ENCODE peak calls at places on chromosomes 11 and 22, in four cellular contexts. L is RWPE2, G is tibial artery, N is upper lobe of left lung. W is an unnamed sample.
A peak's percentile ranks its signal among the peaks of the same experiment; 100 is the strongest.

GRCh38 chr11:46649180-46649738 is 31.9 kb downstream of the ATG13 start:
- DNase-seq in L (no peak), N (no peak), G (peak; percentile 79), W (peak; percentile 82)

GRCh38 chr11:77205467-77206263 is 77.6 kb downstream of the MYO7A start:
- DNase-seq in L (no peak), G (no peak), N (peak; percentile 80), W (no peak)

GRCh38 chr11:45919806-45920530 is 2.3 kb upstream of the PEX16 start:
- DNase-seq in L (no peak), G (no peak), N (no peak), W (no peak)

GRCh38 chr11:662689-663274 is 25.7 kb downstream of the DRD4 start:
- DNase-seq in L (no peak), G (no peak), N (no peak), W (peak; percentile 35)

GRCh38 chr11:134658481-134659080 is 246.5 kb upstream of the B3GAT1 start:
- DNase-seq in L (no peak), N (no peak), G (peak; percentile 34), W (no peak)

GRCh38 chr11:132101861-132102260 is 731.4 kb downstream of the NTM start:
- DNase-seq in L (no peak), N (no peak), G (no peak), W (no peak)

GRCh38 chr11:118956094-118956846 is at the start of gene UPK2:
- DNase-seq in N (peak; percentile 86), L (peak; percentile 84), G (peak; percentile 91), W (peak; percentile 57)

GRCh38 chr22:43155789-43156188 is 4.4 kb downstream of the TSPO start:
- DNase-seq in G (no peak), N (no peak), L (peak; percentile 69), W (no peak)

GRCh38 chr11:17431139-17431538 is 42.7 kb upstream of the KCNJ11 start:
- DNase-seq in L (no peak), N (no peak), G (no peak), W (no peak)

GRCh38 chr22:46192210-46192993 is 42.1 kb downstream of the PPARA start:
- DNase-seq in N (no peak), L (no peak), G (no peak), W (no peak)

GRCh38 chr11:101974255-101974654 is 57.9 kb upstream of the ANGPTL5 start:
- DNase-seq in N (no peak), L (no peak), G (no peak), W (no peak)

GRCh38 chr11:21654091-21654490 is 538.8 kb upstream of the ANO5 start:
- DNase-seq in L (no peak), N (no peak), G (no peak), W (no peak)

GRCh38 chr22:50540352-50540751 is 5.3 kb upstream of the KLHDC7B start:
- DNase-seq in G (no peak), N (no peak), L (no peak), W (no peak)

GRCh38 chr11:116730241-116730561 is 42.6 kb downstream of the BUD13 start:
- DNase-seq in N (no peak), G (peak; percentile 58), L (no peak), W (no peak)

GRCh38 chr22:32761251-32761903 is 40.1 kb upstream of the TIMP3 start:
- DNase-seq in N (no peak), G (no peak), L (no peak), W (no peak)

GRCh38 chr11:42273977-42274376 is 814.5 kb upstream of the LRRC4C start:
- DNase-seq in L (no peak), G (no peak), N (no peak), W (no peak)

GRCh38 chr22:45911601-45912271 is 65.2 kb downstream of the WNT7B start:
- DNase-seq in L (peak; percentile 88), G (no peak), N (peak; percentile 84), W (no peak)

GRCh38 chr11:130213143-130213978 is 53.8 kb downstream of the ST14 start:
- DNase-seq in L (peak; percentile 57), G (peak; percentile 64), N (peak; percentile 94), W (peak; percentile 37)

GRCh38 chr11:36460220-36460619 is 49.9 kb downstream of the TRAF6 start:
- DNase-seq in N (peak; percentile 24), L (no peak), G (no peak), W (no peak)

GRCh38 chr22:46067159-46068111 is 82.9 kb upstream of the PPARA start:
- DNase-seq in L (no peak), G (peak; percentile 57), N (no peak), W (no peak)

GRCh38 chr11:18650859-18651557 is 16.9 kb upstream of the SPTY2D1 start:
- DNase-seq in L (no peak), G (no peak), N (peak; percentile 40), W (no peak)

GRCh38 chr11:61061081-61061826 is 41.0 kb upstream of the CD5 start:
- DNase-seq in L (no peak), N (no peak), G (peak; percentile 59), W (no peak)

GRCh38 chr11:534197-534591 is 1.2 kb downstream of the HRAS start:
- DNase-seq in N (peak; percentile 82), G (peak; percentile 68), L (no peak), W (no peak)

GRCh38 chr22:41338614-41339212 is 37.4 kb downstream of the ZC3H7B start:
- DNase-seq in L (peak; percentile 48), N (peak; percentile 54), G (no peak), W (no peak)

GRCh38 chr11:12329797-12330196 is 47.6 kb upstream of the PARVA start:
- DNase-seq in L (no peak), G (no peak), N (no peak), W (no peak)

GRCh38 chr22:32619614-32620426 is 145.2 kb downstream of the FBXO7 start:
- DNase-seq in N (no peak), L (no peak), G (peak; percentile 83), W (no peak)

GRCh38 chr22:44669725-44670027 is 32.3 kb upstream of the PRR5 start:
- DNase-seq in N (no peak), G (no peak), L (no peak), W (no peak)

GRCh38 chr22:17120281-17120680 is 879 bp downstream of the TMEM121B start:
- DNase-seq in L (no peak), G (no peak), N (peak; percentile 92), W (no peak)

GRCh38 chr22:18085188-18085587 is 7.4 kb downstream of the PEX26 start:
- DNase-seq in N (no peak), G (no peak), L (no peak), W (no peak)

GRCh38 chr11:36240746-36241295 is 48.4 kb downstream of the COMMD9 start:
- DNase-seq in N (no peak), L (no peak), G (no peak), W (no peak)

GRCh38 chr22:42343551-42344081 is 73.2 kb upstream of the TCF20 start:
- DNase-seq in L (no peak), N (no peak), G (no peak), W (no peak)

DNA sequence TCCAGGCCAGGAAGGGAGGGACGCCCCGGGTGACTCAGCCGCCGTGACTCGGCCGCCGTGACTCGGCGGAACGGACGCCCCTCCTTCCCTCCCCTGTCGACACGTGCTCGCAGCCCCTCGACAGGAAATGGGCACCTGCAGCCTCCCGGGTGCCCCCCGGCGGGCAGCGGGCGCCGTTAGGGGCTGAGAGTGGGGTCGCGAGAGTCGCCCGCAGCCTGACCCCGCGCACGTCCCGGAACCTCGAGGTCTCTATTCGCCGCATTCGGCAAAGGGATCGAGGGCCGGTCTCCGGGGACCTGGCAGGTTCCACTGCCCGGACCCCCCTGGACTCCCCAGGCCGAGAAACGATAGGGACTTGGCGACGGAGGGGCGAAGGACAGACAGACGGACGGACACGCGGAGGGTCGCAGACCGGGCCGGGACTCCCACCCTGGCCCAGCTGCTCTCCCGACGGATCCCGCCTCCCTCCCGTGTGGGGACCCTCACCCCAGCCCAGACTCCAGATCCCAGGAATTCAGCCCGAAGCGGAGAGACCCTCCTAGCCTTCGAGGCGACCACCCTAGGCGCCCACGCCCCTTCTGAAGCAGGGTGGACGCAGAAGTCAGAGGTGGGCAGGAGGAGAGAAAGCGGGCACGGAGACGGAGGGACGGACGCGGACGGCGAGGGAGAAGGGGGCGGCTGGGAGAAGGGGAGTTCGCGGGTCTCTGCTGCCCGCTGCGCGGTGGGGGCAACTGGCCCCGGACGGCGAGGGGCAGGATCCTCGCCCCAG is 648 bp downstream of the FOSL1 start:
- DNase-seq in G (peak; percentile 87), L (peak; percentile 87), N (peak; percentile 92), W (no peak)
- H3K27ac ChIP-seq in G (peak overlapping the region; percentile 76), L (peak overlapping the region; percentile 96), N (peak overlapping the region; percentile 82), W (peak overlapping the region; percentile 17)

GRCh38 chr11:66151273-66151672 is 81.2 kb downstream of the PACS1 start:
- DNase-seq in N (no peak), L (no peak), G (no peak), W (no peak)

GRCh38 chr11:66150725-66151124 is 80.7 kb downstream of the PACS1 start:
- DNase-seq in N (no peak), L (no peak), G (no peak), W (no peak)

GRCh38 chr11:66154109-66154508 is 84.0 kb downstream of the PACS1 start:
- DNase-seq in N (no peak), G (no peak), L (no peak), W (no peak)

GRCh38 chr11:66146940-66147339 is 76.9 kb downstream of the PACS1 start:
- DNase-seq in N (no peak), G (no peak), L (no peak), W (no peak)

DNA sequence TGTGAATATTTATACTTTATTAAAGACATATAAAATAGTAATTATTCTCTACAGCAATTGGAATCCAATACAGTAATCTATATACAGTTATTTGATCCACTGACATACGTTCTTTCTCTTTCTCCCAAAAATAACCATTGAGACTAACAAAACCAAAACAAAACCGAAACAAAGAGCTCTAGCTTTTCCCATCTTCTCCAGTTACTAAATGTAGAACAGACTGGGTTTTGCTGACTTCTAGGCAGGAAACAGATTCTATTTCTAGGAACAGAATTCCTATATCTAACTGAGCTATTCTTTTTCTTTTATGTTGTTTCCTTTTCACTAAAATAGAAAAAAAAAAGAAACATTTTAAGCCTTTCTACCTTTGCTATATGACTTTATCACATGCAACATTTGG is 80.1 kb downstream of the PACS1 start:
- DNase-seq in N (no peak), G (no peak), L (no peak), W (no peak)
- H3K27ac ChIP-seq in N (peak overlapping the region; percentile 12), G (no peak overlapping the region), L (no peak overlapping the region), W (no peak overlapping the region)

GRCh38 chr22:39296981-39297489 is 22.4 kb downstream of the RPL3 start:
- DNase-seq in G (no peak), L (no peak), N (peak; percentile 82), W (no peak)
- H3K27ac ChIP-seq in G (peak overlapping the region; percentile 73), L (peak overlapping the region; percentile 39), N (peak overlapping the region; percentile 82), W (no peak overlapping the region)

DNA sequence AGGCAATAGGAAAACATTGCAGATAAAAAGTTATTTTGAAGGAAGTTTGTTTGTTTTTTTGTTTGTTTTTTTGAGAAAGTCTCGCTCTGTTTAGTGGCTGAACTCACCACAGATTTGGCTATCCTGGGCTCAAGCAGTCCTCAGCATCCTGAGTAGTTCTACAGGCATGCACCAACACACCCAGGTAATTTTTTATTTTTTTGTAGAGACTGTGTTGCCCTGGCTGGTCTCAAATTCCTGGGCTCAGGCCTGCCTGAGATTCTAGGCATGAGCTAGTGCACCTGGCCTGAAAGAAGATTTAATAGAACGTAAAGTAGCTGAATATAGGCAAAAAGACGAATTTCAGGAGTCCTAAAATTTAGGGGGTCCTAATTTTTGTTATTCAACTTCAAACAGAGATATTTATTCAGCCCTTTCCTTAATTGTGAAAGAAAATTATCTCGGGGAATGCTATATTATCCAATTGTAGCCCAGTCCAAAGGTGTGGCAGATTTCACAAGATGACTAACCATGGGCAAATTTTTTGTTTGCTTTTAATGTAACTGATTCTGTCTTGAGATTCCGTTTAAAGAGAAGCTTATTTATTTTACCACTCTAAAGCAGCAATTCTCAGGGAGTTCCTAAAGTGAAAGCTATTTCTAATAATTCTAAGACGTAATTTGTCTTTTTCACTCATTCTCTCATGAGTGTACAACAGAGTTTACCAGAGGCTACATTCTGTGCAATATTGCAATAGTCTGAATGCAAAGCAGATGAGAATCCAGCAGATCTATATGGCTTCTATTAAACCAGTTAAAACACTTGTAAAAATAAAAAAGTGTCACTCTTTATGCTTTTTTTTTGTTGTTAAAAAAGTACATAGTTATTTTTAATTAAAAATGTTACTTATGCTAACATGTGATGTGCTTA is 879 bp downstream of the IL18 start:
- DNase-seq in L (peak; percentile 67), N (no peak), G (no peak), W (no peak)
- H3K27ac ChIP-seq in L (peak overlapping the region; percentile 91), N (peak overlapping the region; percentile 72), G (no peak overlapping the region), W (no peak overlapping the region)

W was measured in substantia nigra.